ENCODE peak calls at places on chromosomes 5 and 9, in nine cellular contexts. S is islet precursor cell; P is neural crest cell; A is stimulated activated CD4-positive, alpha-beta T cell treated with anti-CD3 and anti-CD28 coated beads, TNF-alpha, amount 100 ng/mL, for 24 hours; I is stromal cell of bone marrow; X is GM13976; R is fibroblast of pulmonary artery; J is AG20443; E is activated effector memory CD4-positive, alpha-beta T cell treated with anti-CD3 and anti-CD28 coated beads, Interleukin-2, amount 50 U/mL, for 16 hours. O is an unnamed sample.

GRCh38 chr9:116274293-116274692 is 120.7 kb downstream of the PAPPA start:
- DNase-seq in X (no peak), E (no peak), S (peak; percentile 79), P (no peak), J (no peak), A (no peak), I (peak; percentile 49), R (peak; percentile 75), O (no peak)

GRCh38 chr5:149679876-149680809 is 50.0 kb upstream of the PPARGC1B start:
- DNase-seq in X (no peak), A (no peak), S (peak; percentile 39), E (no peak), R (no peak), J (no peak), I (no peak), P (no peak), O (no peak)

GRCh38 chr5:157562111-157562581 is 13.4 kb downstream of the ADAM19 start:
- DNase-seq in A (no peak), E (no peak), I (peak; percentile 59), J (peak; percentile 48), R (no peak), P (no peak), X (no peak), S (no peak), O (no peak)

GRCh38 chr9:4592886-4593285 is 69.2 kb upstream of the PLPP6 start:
- DNase-seq in J (no peak), E (no peak), R (no peak), I (no peak), P (no peak), X (no peak), A (no peak), S (no peak), O (no peak)

GRCh38 chr9:96209407-96210031 is 92.5 kb downstream of the HSD17B3 start:
- DNase-seq in S (no peak), R (peak; percentile 57), I (peak; percentile 78), X (no peak), A (no peak), P (no peak), J (peak; percentile 80), E (no peak), O (no peak)

GRCh38 chr9:38046669-38047300 is 22.2 kb downstream of the SHB start:
- DNase-seq in A (no peak), E (no peak), J (peak; percentile 79), S (peak; percentile 96), R (peak; percentile 64), P (no peak), X (no peak), I (no peak), O (no peak)

GRCh38 chr9:98256632-98257218 is 1.3 kb upstream of the TBC1D2 start:
- DNase-seq in J (no peak), S (no peak), I (no peak), A (peak; percentile 12), R (no peak), E (peak; percentile 69), X (no peak), P (no peak), O (peak; percentile 41)

GRCh38 chr5:96893342-96893741 is 17.0 kb downstream of the ERAP2 start:
- DNase-seq in X (no peak), R (peak; percentile 85), I (no peak), E (no peak), P (no peak), A (no peak), J (peak; percentile 35), S (peak; percentile 87), O (no peak)

GRCh38 chr5:142433526-142434321 is 108.9 kb upstream of the SPRY4 start:
- DNase-seq in X (no peak), A (no peak), I (no peak), S (peak; percentile 42), R (peak; percentile 72), P (no peak), E (no peak), J (peak; percentile 75), O (no peak)

GRCh38 chr9:124399323-124399962 is 15.8 kb downstream of the PSMB7 start:
- DNase-seq in E (no peak), R (peak; percentile 44), X (no peak), J (peak; percentile 89), A (no peak), I (no peak), P (peak; percentile 30), S (no peak), O (no peak)

GRCh38 chr5:26009742-26010141 is 1028.6 kb downstream of the CDH9 start:
- DNase-seq in R (no peak), I (no peak), E (no peak), P (peak; percentile 12), S (peak; percentile 70), A (no peak), X (no peak), J (no peak), O (peak; percentile 53)

O was measured in WERI-Rb-1.